ENCODE peak calls at places on chromosomes 1 and 21, in six cellular contexts. P is AG04450, O is left ventricle myocardium inferior, V is progenitor cell of endocrine pancreas, B is nephron progenitor cell, S is activated B cell treated with CpG ODN at 0.5 μM for 24 hours. K is an unnamed sample.

GRCh38 chr1:31396633-31397351 is 16.2 kb upstream of the SERINC2 start:
- DNase-seq in P (peak; percentile 81), O (no peak), V (no peak), B (no peak), S (no peak), K (no peak)

GRCh38 chr1:66984491-66984890 is 59.7 kb downstream of the MIER1 start:
- DNase-seq in P (no peak), O (no peak), V (no peak), B (no peak), S (no peak), K (no peak)

GRCh38 chr21:23644768-23645167 is 1962.5 kb downstream of the MRPL39 start:
- DNase-seq in P (no peak), O (no peak), V (no peak), B (no peak), S (no peak), K (no peak)

GRCh38 chr1:3350441-3351261 is 103.8 kb upstream of the ARHGEF16 start:
- DNase-seq in P (no peak), O (peak; percentile 75), V (no peak), B (no peak), S (no peak), K (no peak)

GRCh38 chr1:7539772-7540175 is 231.3 kb upstream of the VAMP3 start:
- DNase-seq in P (no peak), O (no peak), V (peak; percentile 40), B (peak; percentile 59), S (no peak), K (no peak)

GRCh38 chr1:43302721-43303476 is 2.1 kb downstream of the TIE1 start:
- DNase-seq in P (no peak), O (no peak), V (no peak), B (no peak), S (no peak), K (no peak)

GRCh38 chr1:55503663-55504305 is 288.6 kb upstream of the USP24 start:
- DNase-seq in P (peak; percentile 70), O (no peak), V (no peak), B (no peak), S (no peak), K (no peak)

GRCh38 chr1:240122639-240123604 is 31.2 kb downstream of the FMN2 start:
- DNase-seq in P (no peak), O (no peak), V (peak; percentile 45), B (peak; percentile 31), S (no peak), K (no peak)

GRCh38 chr1:220990417-220991337 is 111.4 kb downstream of the HLX start:
- DNase-seq in P (peak; percentile 21), O (no peak), V (no peak), B (no peak), S (no peak), K (no peak)

GRCh38 chr1:22048351-22049192 is 3.9 kb upstream of the CDC42 start:
- DNase-seq in P (no peak), O (no peak), V (no peak), B (no peak), S (no peak), K (no peak)

GRCh38 chr21:44713846-44714245 is 2.5 kb upstream of the TSPEAR start:
- DNase-seq in P (no peak), O (no peak), V (no peak), B (no peak), S (no peak), K (peak; percentile 39)

GRCh38 chr21:44427241-44428120 is 27.8 kb upstream of the LRRC3 start:
- DNase-seq in P (no peak), O (peak; percentile 11), V (peak; percentile 8), B (no peak), S (no peak), K (peak; percentile 36)

GRCh38 chr1:169113613-169114119 is 7.2 kb downstream of the ATP1B1 start:
- DNase-seq in P (peak; percentile 72), O (no peak), V (no peak), B (no peak), S (no peak), K (no peak)

GRCh38 chr1:84375965-84376910 is 22.0 kb upstream of the DNASE2B start:
- DNase-seq in P (no peak), O (no peak), V (no peak), B (no peak), S (no peak), K (no peak)

GRCh38 chr1:147273409-147274307 is 31.2 kb downstream of the CHD1L start:
- DNase-seq in P (peak; percentile 65), O (no peak), V (no peak), B (peak; percentile 7), S (no peak), K (no peak)

GRCh38 chr1:167086033-167086432 is 4.1 kb downstream of the GPA33 start:
- DNase-seq in P (no peak), O (no peak), V (no peak), B (no peak), S (no peak), K (no peak)

GRCh38 chr1:167082511-167083027 is 7.6 kb downstream of the GPA33 start:
- DNase-seq in P (no peak), O (no peak), V (no peak), B (no peak), S (no peak), K (no peak)

GRCh38 chr1:167083066-167083682 is 7.0 kb downstream of the GPA33 start:
- DNase-seq in P (no peak), O (peak; percentile 34), V (no peak), B (no peak), S (no peak), K (no peak)

GRCh38 chr1:167083871-167084270 is 6.3 kb downstream of the GPA33 start:
- DNase-seq in P (no peak), O (no peak), V (no peak), B (no peak), S (no peak), K (no peak)

DNA sequence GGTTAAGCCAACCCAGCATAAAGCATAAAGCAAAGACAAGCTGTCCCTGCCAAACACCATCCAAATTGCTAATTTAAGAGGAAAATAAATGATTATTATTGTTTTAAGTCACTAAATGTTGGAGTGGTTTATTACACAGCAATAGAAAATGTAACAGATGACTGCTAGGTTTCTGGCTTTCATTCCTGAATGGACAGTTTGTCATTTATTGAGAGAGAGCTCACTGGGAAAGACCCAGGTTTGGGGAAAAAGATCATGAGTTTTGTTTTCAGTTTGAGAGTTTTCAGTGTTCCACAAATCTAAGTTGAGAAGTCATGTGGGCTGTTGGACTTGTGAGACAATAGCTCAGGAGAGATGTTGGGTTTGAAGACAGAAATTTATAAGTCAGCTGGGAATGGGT is 5.4 kb downstream of the GPA33 start:
- DNase-seq in P (no peak), O (no peak), V (no peak), B (no peak), S (no peak), K (no peak)
- TF ChIP-seq CTCF in P (no peak), O (no peak), V (no peak), B (no peak), S (no peak), K (no peak)

GRCh38 chr1:223176437-223176836 is 33.4 kb upstream of the TLR5 start:
- DNase-seq in P (no peak), O (no peak), V (no peak), B (no peak), S (no peak), K (no peak)

GRCh38 chr1:223175633-223176032 is 32.6 kb upstream of the TLR5 start:
- DNase-seq in P (no peak), O (no peak), V (no peak), B (no peak), S (no peak), K (no peak)

GRCh38 chr1:223177681-223178080 is 34.6 kb upstream of the TLR5 start:
- DNase-seq in P (no peak), O (no peak), V (no peak), B (no peak), S (no peak), K (no peak)

GRCh38 chr1:223179280-223179679 is 36.2 kb upstream of the TLR5 start:
- DNase-seq in P (no peak), O (no peak), V (no peak), B (no peak), S (no peak), K (no peak)

DNA sequence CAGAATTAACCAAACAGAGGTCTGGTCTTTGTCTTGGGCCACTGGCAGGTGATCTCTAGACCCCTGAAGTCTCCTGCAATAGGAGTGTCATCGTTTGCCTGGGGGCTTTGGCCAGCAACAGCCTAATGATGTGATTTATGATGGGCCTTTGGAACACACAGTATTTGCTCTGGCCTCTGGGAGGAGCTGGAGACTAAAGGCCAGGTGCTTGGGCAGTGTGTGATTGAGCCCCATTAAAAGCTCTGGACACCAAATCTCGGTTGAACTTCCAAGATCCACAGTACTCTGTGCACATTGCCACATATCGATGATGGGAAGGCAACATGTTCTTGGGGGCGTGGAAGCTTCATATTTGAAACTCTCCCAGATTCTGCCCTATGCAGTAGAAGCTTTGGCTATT is 32.0 kb upstream of the TLR5 start:
- DNase-seq in P (no peak), O (no peak), V (no peak), B (peak; percentile 32), S (no peak), K (no peak)
- TF ChIP-seq CTCF in P (peak; percentile 26), O (peak; percentile 58), V (peak; percentile 39), B (peak; percentile 30), S (no peak), K (peak; percentile 28)

DNA sequence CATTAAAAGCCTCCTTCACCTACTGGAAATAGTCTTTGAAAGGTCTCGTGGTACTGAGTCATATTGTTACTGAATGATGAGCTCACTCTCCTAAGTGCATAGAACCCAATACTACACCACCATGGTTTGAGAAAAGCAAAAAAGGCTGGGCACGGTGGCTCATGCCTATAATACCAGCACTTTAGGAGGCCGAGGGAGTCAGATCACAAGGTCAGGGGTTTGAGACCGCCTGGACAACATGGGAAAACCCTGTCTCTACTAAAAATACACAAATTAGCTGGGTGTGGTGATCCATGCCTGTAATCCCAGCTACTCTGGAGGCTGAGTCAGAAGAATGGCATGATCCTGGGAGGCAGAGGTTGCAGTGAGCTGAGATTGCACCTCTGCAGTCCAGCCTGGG is 3.3 kb upstream of the HNRNPCL1 start:
- DNase-seq in P (no peak), O (no peak), V (no peak), B (no peak), S (no peak), K (no peak)
- TF ChIP-seq CTCF in P (no peak), O (no peak), V (no peak), B (no peak), S (no peak), K (no peak)

GRCh38 chr1:208233978-208234377 is 10.2 kb downstream of the PLXNA2 start:
- DNase-seq in P (no peak), O (no peak), V (no peak), B (no peak), S (no peak), K (no peak)

GRCh38 chr1:208230668-208231529 is 13.3 kb downstream of the PLXNA2 start:
- DNase-seq in P (no peak), O (no peak), V (no peak), B (no peak), S (no peak), K (no peak)

GRCh38 chr1:208233546-208233945 is 10.6 kb downstream of the PLXNA2 start:
- DNase-seq in P (no peak), O (no peak), V (no peak), B (no peak), S (no peak), K (no peak)

GRCh38 chr1:208231929-208232360 is 12.2 kb downstream of the PLXNA2 start:
- DNase-seq in P (peak; percentile 59), O (no peak), V (no peak), B (no peak), S (no peak), K (no peak)

DNA sequence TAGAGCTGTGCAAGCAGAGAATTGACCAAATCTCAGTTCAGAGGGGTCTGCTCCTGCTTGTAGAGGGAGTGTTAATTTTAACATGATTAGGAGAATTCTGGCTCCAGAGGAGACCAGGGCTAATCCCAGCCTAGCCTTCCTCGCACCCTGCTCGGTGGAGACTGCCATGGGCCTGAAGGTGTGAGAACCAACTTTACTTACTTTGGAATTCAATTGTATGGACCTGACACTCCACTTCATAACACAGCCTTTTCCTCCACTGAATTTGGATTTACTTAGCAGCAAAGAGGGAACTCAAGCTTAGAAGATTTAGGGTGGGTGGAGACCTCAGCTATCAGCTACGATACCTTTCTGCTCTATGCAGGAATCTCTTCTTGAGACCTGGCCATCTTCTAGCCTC is 11.5 kb downstream of the PLXNA2 start:
- DNase-seq in P (no peak), O (no peak), V (no peak), B (no peak), S (no peak), K (no peak)
- TF ChIP-seq CTCF in P (no peak), O (no peak), V (no peak), B (no peak), S (no peak), K (no peak)